ENCODE peak calls at places on chromosome 19, in five cellular contexts. H is body of pancreas, S is HCT116, I is IMR-90, R is ovary. G is an unnamed sample.

GRCh38 chr19:50893047-50893737 is 18.0 kb downstream of the KLK4 start:
- DNase-seq in H (no peak), R (no peak), I (no peak), S (peak), G (no peak)

GRCh38 chr19:2720777-2721569 is at the start of gene DIRAS1:
- DNase-seq in R (no peak), S (no peak), H (no peak), I (no peak), G (no peak)

GRCh38 chr19:19532806-19533701 is 4.3 kb downstream of the YJEFN3 start:
- DNase-seq in S (no peak), H (no peak), I (no peak), R (no peak), G (no peak)

GRCh38 chr19:6270076-6270745 is 9.6 kb downstream of the MLLT1 start:
- DNase-seq in R (no peak), I (no peak), S (no peak), H (no peak), G (no peak)

GRCh38 chr19:54114340-54114826 is 1.1 kb downstream of the TFPT start:
- DNase-seq in I (peak), S (no peak), H (peak), R (no peak), G (peak)

GRCh38 chr19:45809643-45810159 is 5.4 kb downstream of the RSPH6A start:
- DNase-seq in S (no peak), R (no peak), H (no peak), I (peak), G (no peak)

GRCh38 chr19:41745761-41746160 is 9.6 kb upstream of the CEACAM6 start:
- DNase-seq in R (no peak), I (no peak), H (no peak), S (no peak), G (no peak)

GRCh38 chr19:31013391-31013975 is 335.8 kb downstream of the TSHZ3 start:
- DNase-seq in S (no peak), H (no peak), I (no peak), R (no peak), G (no peak)

GRCh38 chr19:29781582-29782580 is 29.9 kb upstream of the CCNE1 start:
- DNase-seq in S (no peak), H (no peak), I (no peak), R (no peak), G (no peak)

GRCh38 chr19:13150919-13151604 is 851 bp downstream of the IER2 start:
- DNase-seq in I (no peak), S (no peak), H (peak), R (peak), G (no peak)
- TF ChIP-seq POLR2A in I (peak), S (no peak), H (no peak), R (no peak), G (no peak)

GRCh38 chr19:17137417-17137816 is 61.8 kb downstream of the MYO9B start:
- DNase-seq in H (no peak), S (no peak), R (no peak), I (no peak), G (peak)
- H3K27ac ChIP-seq in H (no peak), S (no peak), R (no peak), I (no peak), G (peak)

GRCh38 chr19:52694921-52695320 is 39.9 kb downstream of the ZNF611 start:
- DNase-seq in S (no peak), I (no peak), R (no peak), H (no peak), G (no peak)
- TF ChIP-seq CTCF in S (no peak), I (no peak), R (no peak), H (no peak), G (no peak)

DNA sequence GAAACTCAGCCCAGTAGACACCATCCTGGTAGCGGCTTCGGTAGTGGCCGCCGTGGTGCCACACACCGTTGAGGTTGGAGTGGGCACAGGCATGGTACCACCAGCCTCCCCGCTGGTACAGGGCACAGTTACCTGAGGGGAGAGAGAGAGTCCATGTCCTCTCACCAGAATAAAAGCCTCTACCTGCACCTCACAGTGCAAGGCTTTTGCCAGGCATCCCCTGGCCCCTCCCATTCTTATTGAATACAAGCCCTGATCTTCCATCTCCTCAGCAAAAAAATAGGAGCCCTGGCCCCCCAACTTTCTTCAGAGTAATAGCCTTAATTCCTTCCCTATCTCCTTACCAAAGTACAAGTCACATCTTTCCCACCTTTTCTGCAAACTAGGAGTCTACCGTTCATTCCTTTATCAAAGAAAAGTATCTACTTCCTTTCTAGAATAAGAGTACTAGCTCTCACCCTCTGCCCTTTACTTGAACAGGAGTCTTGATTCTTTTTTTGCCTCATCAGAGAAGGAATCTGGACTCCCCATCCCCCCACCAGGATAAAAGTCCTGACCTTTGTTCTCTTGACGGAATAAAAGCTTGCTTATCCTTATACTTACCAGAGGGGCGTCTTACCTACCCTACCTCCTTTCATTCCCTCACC is 6.7 kb downstream of the SHFL start:
- DNase-seq in I (no peak), S (no peak), R (no peak), H (no peak), G (no peak)
- TF ChIP-seq POLR2A in I (no peak), S (no peak), R (no peak), H (no peak), G (no peak)